ENCODE peak calls at places on chromosomes 7 and 10, in five cellular contexts. One of them, this sample, is unnamed.

GRCh38 chr7:29457565-29457971 is 106.1 kb upstream of the PRR15 start:
- DNase-seq in PC-3: no peak
- DNase-seq in H9: no peak
- DNase-seq in cardiac fibroblast: peak
- DNase-seq in dorsolateral prefrontal cortex: peak
- DNase-seq in this sample: peak

GRCh38 chr7:148014473-148014872 is 576.1 kb upstream of the C7orf33 start:
- DNase-seq in H9: no peak
- DNase-seq in cardiac fibroblast: peak
- DNase-seq in PC-3: peak
- DNase-seq in dorsolateral prefrontal cortex: no peak
- DNase-seq in this sample: no peak

GRCh38 chr10:129850790-129851189 is 113.3 kb downstream of the EBF3 start:
- DNase-seq in cardiac fibroblast: no peak
- DNase-seq in dorsolateral prefrontal cortex: no peak
- DNase-seq in PC-3: no peak
- DNase-seq in H9: peak
- DNase-seq in this sample: no peak

GRCh38 chr10:59959619-59960018 is 53.3 kb upstream of the CCDC6 start:
- DNase-seq in cardiac fibroblast: no peak
- DNase-seq in dorsolateral prefrontal cortex: no peak
- DNase-seq in H9: no peak
- DNase-seq in PC-3: no peak
- DNase-seq in this sample: no peak

GRCh38 chr10:34358729-34359128 is 456.4 kb downstream of the PARD3 start:
- DNase-seq in dorsolateral prefrontal cortex: no peak
- DNase-seq in PC-3: no peak
- DNase-seq in H9: no peak
- DNase-seq in cardiac fibroblast: no peak
- DNase-seq in this sample: no peak

GRCh38 chr10:14009315-14010082 is 321.2 kb downstream of the FRMD4A start:
- DNase-seq in PC-3: peak
- DNase-seq in H9: no peak
- DNase-seq in cardiac fibroblast: peak
- DNase-seq in dorsolateral prefrontal cortex: no peak
- DNase-seq in this sample: peak

GRCh38 chr7:158869876-158870275 is 13.5 kb downstream of the DYNC2I1 start:
- DNase-seq in cardiac fibroblast: no peak
- DNase-seq in H9: no peak
- DNase-seq in dorsolateral prefrontal cortex: no peak
- DNase-seq in PC-3: no peak
- DNase-seq in this sample: no peak

GRCh38 chr7:1575809-1576208 is 6.0 kb upstream of the PSMG3 start:
- DNase-seq in H9: no peak
- DNase-seq in cardiac fibroblast: no peak
- DNase-seq in dorsolateral prefrontal cortex: no peak
- DNase-seq in PC-3: no peak
- DNase-seq in this sample: no peak

GRCh38 chr10:89481662-89482061 is 53.7 kb downstream of the SLC16A12 start:
- DNase-seq in cardiac fibroblast: peak
- DNase-seq in dorsolateral prefrontal cortex: no peak
- DNase-seq in H9: no peak
- DNase-seq in PC-3: peak
- DNase-seq in this sample: no peak

GRCh38 chr10:101834341-101834740 is 9.3 kb downstream of the KCNIP2 start:
- DNase-seq in cardiac fibroblast: no peak
- DNase-seq in dorsolateral prefrontal cortex: no peak
- DNase-seq in H9: no peak
- DNase-seq in PC-3: peak
- DNase-seq in this sample: no peak

GRCh38 chr10:96306516-96306915 is 2.3 kb downstream of the DNTT start:
- DNase-seq in PC-3: no peak
- DNase-seq in H9: no peak
- DNase-seq in dorsolateral prefrontal cortex: peak
- DNase-seq in cardiac fibroblast: no peak
- DNase-seq in this sample: no peak

GRCh38 chr7:123823898-123824753 is 20.8 kb upstream of the HYAL4 start:
- DNase-seq in PC-3: no peak
- DNase-seq in H9: no peak
- DNase-seq in cardiac fibroblast: no peak
- DNase-seq in dorsolateral prefrontal cortex: no peak
- DNase-seq in this sample: no peak

GRCh38 chr10:127918570-127918969 is 11.7 kb downstream of the PTPRE start:
- DNase-seq in dorsolateral prefrontal cortex: no peak
- DNase-seq in H9: no peak
- DNase-seq in PC-3: no peak
- DNase-seq in cardiac fibroblast: no peak
- DNase-seq in this sample: no peak

GRCh38 chr7:130865408-130866236 is 131.6 kb upstream of the KLF14 start:
- DNase-seq in cardiac fibroblast: peak
- DNase-seq in dorsolateral prefrontal cortex: no peak
- DNase-seq in PC-3: peak
- DNase-seq in H9: no peak
- DNase-seq in this sample: peak
- TF ChIP-seq CTCF in cardiac fibroblast: peak
- TF ChIP-seq CTCF in dorsolateral prefrontal cortex: no peak
- TF ChIP-seq CTCF in PC-3: no peak
- TF ChIP-seq CTCF in H9: peak
- TF ChIP-seq CTCF in this sample: no peak

DNA sequence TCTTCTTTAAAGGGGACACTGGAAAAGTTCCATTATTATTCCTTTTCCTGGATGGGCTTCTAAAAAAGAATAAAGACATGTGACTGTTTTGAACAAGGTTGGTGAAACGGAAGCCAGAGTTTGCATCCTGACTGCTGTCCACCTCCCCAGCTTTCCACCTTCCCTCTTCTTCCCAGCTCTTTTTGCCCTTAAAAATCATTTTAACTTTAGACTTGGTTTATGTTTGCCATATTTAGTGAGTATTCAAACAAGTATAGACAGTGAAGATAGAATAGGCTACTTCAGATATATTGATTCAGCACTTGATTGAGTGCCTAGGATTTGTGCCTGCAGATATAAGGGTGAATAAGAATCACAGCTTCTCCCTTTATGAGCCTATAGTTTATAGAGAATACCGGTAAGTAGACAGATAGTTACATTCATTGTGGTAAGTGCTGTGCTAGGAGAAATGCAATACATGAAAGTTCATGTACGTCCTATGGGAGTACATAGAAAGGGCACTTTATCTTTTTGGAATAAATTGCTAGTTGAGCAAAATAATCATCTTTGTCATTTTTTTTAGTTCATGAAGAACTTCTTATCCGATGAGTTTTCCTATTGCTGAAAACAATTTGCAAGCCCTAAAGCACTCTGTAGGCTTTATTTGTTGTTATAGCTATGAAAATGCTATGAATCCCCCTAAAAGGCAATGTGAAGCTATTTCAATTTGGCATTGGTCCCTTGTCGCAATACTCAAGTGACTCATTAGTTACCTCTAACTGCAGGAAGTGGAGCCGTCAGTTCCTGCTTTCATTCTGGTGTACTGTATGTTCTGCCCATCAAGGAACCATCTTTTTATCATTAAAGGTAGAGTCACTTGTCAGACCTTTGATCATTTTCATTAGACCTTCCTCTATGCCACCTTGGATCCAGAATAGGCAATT is 57.2 kb upstream of the STRIP2 start:
- DNase-seq in H9: no peak
- DNase-seq in PC-3: peak
- DNase-seq in cardiac fibroblast: peak
- DNase-seq in dorsolateral prefrontal cortex: no peak
- DNase-seq in this sample: no peak
- TF ChIP-seq CTCF in H9: peak
- TF ChIP-seq CTCF in PC-3: peak
- TF ChIP-seq CTCF in cardiac fibroblast: no peak
- TF ChIP-seq CTCF in dorsolateral prefrontal cortex: no peak
- TF ChIP-seq CTCF in this sample: no peak

GRCh38 chr7:3721422-3721821 is 420.4 kb downstream of the SDK1 start:
- DNase-seq in dorsolateral prefrontal cortex: no peak
- DNase-seq in cardiac fibroblast: no peak
- DNase-seq in PC-3: no peak
- DNase-seq in H9: no peak
- DNase-seq in this sample: no peak

GRCh38 chr7:3725660-3726059 is 424.6 kb downstream of the SDK1 start:
- DNase-seq in dorsolateral prefrontal cortex: no peak
- DNase-seq in cardiac fibroblast: no peak
- DNase-seq in H9: no peak
- DNase-seq in PC-3: no peak
- DNase-seq in this sample: no peak

GRCh38 chr7:3725145-3725544 is 424.1 kb downstream of the SDK1 start:
- DNase-seq in cardiac fibroblast: peak
- DNase-seq in PC-3: no peak
- DNase-seq in H9: no peak
- DNase-seq in dorsolateral prefrontal cortex: no peak
- DNase-seq in this sample: no peak

GRCh38 chr7:3722396-3722846 is 421.4 kb downstream of the SDK1 start:
- DNase-seq in dorsolateral prefrontal cortex: no peak
- DNase-seq in cardiac fibroblast: peak
- DNase-seq in PC-3: no peak
- DNase-seq in H9: peak
- DNase-seq in this sample: peak
- TF ChIP-seq CTCF in dorsolateral prefrontal cortex: peak
- TF ChIP-seq CTCF in cardiac fibroblast: peak
- TF ChIP-seq CTCF in PC-3: no peak
- TF ChIP-seq CTCF in H9: peak
- TF ChIP-seq CTCF in this sample: no peak

DNA sequence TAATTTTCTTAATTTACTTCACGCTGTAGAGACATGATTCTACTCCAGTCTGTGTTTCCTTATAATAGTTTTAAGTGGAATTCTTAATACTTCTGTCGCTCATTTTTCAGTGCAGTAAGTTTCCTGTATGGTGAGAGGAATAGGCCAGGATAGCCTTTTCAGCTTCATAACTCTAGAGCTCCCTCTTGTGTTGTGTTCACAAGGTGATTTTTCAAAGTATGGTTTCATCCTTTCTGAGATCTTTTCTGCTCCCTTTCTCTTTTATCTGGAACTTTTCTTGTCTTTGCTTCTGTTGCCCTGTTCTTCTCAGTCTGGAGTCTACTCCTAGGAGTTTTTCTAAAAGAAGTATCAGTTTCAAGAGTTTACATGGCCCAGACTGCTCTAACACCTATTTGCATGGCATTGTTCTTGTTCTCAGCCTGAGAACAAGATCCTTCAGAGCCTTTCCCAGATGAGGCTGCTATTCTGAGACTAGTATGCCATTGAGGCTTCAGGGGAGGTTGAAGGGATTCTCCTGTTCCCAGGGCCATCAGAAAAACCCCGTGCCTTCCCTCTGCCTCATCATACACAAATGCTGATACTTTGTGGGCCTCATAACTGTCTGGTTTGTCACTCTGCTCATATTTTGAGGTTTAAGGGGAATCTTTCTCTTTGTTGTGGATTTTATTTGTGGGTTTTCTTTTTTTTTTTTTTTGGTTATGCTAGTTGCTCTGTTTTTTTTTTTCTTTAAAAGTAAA is 21.8 kb downstream of the NET1 start:
- DNase-seq in PC-3: peak
- DNase-seq in cardiac fibroblast: peak
- DNase-seq in H9: no peak
- DNase-seq in dorsolateral prefrontal cortex: no peak
- DNase-seq in this sample: no peak
- TF ChIP-seq CTCF in PC-3: peak
- TF ChIP-seq CTCF in cardiac fibroblast: peak
- TF ChIP-seq CTCF in H9: peak
- TF ChIP-seq CTCF in dorsolateral prefrontal cortex: peak
- TF ChIP-seq CTCF in this sample: peak

DNA sequence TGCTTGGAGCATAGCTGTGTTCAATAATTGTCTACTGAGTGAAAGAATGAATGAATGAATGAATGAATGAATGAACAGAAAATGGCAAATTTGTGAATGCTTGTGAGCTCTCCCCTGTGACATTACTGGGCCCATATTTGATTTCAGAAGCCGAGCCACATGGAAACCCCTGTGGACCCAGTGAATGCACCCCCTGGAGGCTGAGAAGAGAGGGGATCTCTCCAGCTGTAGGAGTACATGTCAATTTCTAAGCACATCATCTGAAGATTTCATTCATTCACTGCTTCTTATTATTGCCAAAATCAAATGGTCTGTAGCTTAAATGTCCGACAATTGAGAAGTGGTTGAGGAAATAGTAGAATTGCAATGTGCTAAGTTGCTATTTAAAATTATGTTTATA is 58.3 kb upstream of the DOCK1 start:
- DNase-seq in PC-3: no peak
- DNase-seq in cardiac fibroblast: no peak
- DNase-seq in dorsolateral prefrontal cortex: no peak
- DNase-seq in H9: no peak
- DNase-seq in this sample: no peak
- TF ChIP-seq CTCF in PC-3: peak
- TF ChIP-seq CTCF in cardiac fibroblast: peak
- TF ChIP-seq CTCF in dorsolateral prefrontal cortex: no peak
- TF ChIP-seq CTCF in H9: peak
- TF ChIP-seq CTCF in this sample: no peak

This sample was measured in nephron progenitor cell.